ENCODE peak calls at places on chromosomes 4 and X, in seven cellular contexts. One of them, this sample, is unnamed.
A peak's percentile ranks its signal among the peaks of the same experiment; 100 is the strongest.

GRCh38 chr4:3484057-3484973 is 21.2 kb downstream of the DOK7 start:
- DNase-seq in SK-N-SH: peak; percentile 70
- DNase-seq in K562: no peak
- DNase-seq in H1: no peak
- DNase-seq in HepG2: peak; percentile 12
- DNase-seq in GM12878: no peak
- DNase-seq in HCT116: peak; percentile 7
- DNase-seq in this sample: peak; percentile 68

GRCh38 chr4:89837385-89837995 is 529 bp upstream of the SNCA start:
- DNase-seq in SK-N-SH: peak; percentile 54
- DNase-seq in HepG2: no peak
- DNase-seq in H1: peak; percentile 31
- DNase-seq in GM12878: no peak
- DNase-seq in HCT116: no peak
- DNase-seq in K562: peak; percentile 7
- DNase-seq in this sample: no peak

GRCh38 chr4:99013884-99014523 is 18.5 kb downstream of the METAP1 start:
- DNase-seq in K562: no peak
- DNase-seq in GM12878: no peak
- DNase-seq in HCT116: no peak
- DNase-seq in HepG2: no peak
- DNase-seq in SK-N-SH: no peak
- DNase-seq in H1: no peak
- DNase-seq in this sample: no peak

GRCh38 chr4:169008478-169008877 is 1.6 kb downstream of the CBR4 start:
- DNase-seq in SK-N-SH: no peak
- DNase-seq in K562: no peak
- DNase-seq in H1: no peak
- DNase-seq in HepG2: no peak
- DNase-seq in GM12878: no peak
- DNase-seq in HCT116: no peak
- DNase-seq in this sample: no peak

GRCh38 chr4:140515423-140515822 is 8.5 kb upstream of the ELMOD2 start:
- DNase-seq in SK-N-SH: no peak
- DNase-seq in HCT116: no peak
- DNase-seq in HepG2: no peak
- DNase-seq in H1: no peak
- DNase-seq in GM12878: no peak
- DNase-seq in K562: no peak
- DNase-seq in this sample: no peak

GRCh38 chr4:72314869-72315268 is 254.2 kb downstream of the ADAMTS3 start:
- DNase-seq in HepG2: no peak
- DNase-seq in HCT116: no peak
- DNase-seq in H1: no peak
- DNase-seq in K562: no peak
- DNase-seq in GM12878: no peak
- DNase-seq in SK-N-SH: no peak
- DNase-seq in this sample: no peak

GRCh38 chr4:184421558-184422155 is 52.7 kb downstream of the IRF2 start:
- DNase-seq in H1: no peak
- DNase-seq in K562: no peak
- DNase-seq in GM12878: peak; percentile 46
- DNase-seq in HCT116: no peak
- DNase-seq in HepG2: no peak
- DNase-seq in SK-N-SH: no peak
- DNase-seq in this sample: no peak

GRCh38 chrX:16076834-16077233 is 46.5 kb upstream of the GRPR start:
- DNase-seq in HepG2: no peak
- DNase-seq in SK-N-SH: no peak
- DNase-seq in HCT116: no peak
- DNase-seq in GM12878: no peak
- DNase-seq in H1: no peak
- DNase-seq in K562: no peak
- DNase-seq in this sample: no peak

GRCh38 chr4:138696058-138696457 is 319.5 kb upstream of the NOCT start:
- DNase-seq in SK-N-SH: no peak
- DNase-seq in H1: no peak
- DNase-seq in GM12878: no peak
- DNase-seq in K562: no peak
- DNase-seq in HepG2: no peak
- DNase-seq in HCT116: no peak
- DNase-seq in this sample: no peak

GRCh38 chrX:12814434-12814833 is 23.2 kb downstream of the PRPS2 start:
- DNase-seq in K562: peak; percentile 13
- DNase-seq in HepG2: peak; percentile 29
- DNase-seq in HCT116: no peak
- DNase-seq in GM12878: peak; percentile 59
- DNase-seq in SK-N-SH: peak; percentile 43
- DNase-seq in H1: no peak
- DNase-seq in this sample: peak; percentile 71

GRCh38 chrX:136321532-136321931 is 20.8 kb downstream of the ADGRG4 start:
- DNase-seq in H1: no peak
- DNase-seq in K562: no peak
- DNase-seq in HepG2: no peak
- DNase-seq in HCT116: no peak
- DNase-seq in GM12878: no peak
- DNase-seq in SK-N-SH: no peak
- DNase-seq in this sample: no peak

GRCh38 chrX:136328933-136329332 is 28.2 kb downstream of the ADGRG4 start:
- DNase-seq in HCT116: no peak
- DNase-seq in SK-N-SH: peak; percentile 23
- DNase-seq in GM12878: no peak
- DNase-seq in H1: no peak
- DNase-seq in K562: no peak
- DNase-seq in HepG2: no peak
- DNase-seq in this sample: no peak

GRCh38 chrX:136319600-136319999 is 18.8 kb downstream of the ADGRG4 start:
- DNase-seq in SK-N-SH: no peak
- DNase-seq in HepG2: no peak
- DNase-seq in K562: no peak
- DNase-seq in H1: no peak
- DNase-seq in HCT116: no peak
- DNase-seq in GM12878: no peak
- DNase-seq in this sample: no peak

GRCh38 chrX:136325377-136325776 is 24.6 kb downstream of the ADGRG4 start:
- DNase-seq in SK-N-SH: no peak
- DNase-seq in GM12878: no peak
- DNase-seq in H1: no peak
- DNase-seq in K562: no peak
- DNase-seq in HCT116: no peak
- DNase-seq in HepG2: no peak
- DNase-seq in this sample: no peak
- TF ChIP-seq JUND in SK-N-SH: no peak
- TF ChIP-seq JUND in GM12878: no peak
- TF ChIP-seq JUND in H1: no peak
- TF ChIP-seq JUND in K562: no peak
- TF ChIP-seq JUND in HCT116: no peak
- TF ChIP-seq JUND in HepG2: no peak
- TF ChIP-seq JUND in this sample: no peak

DNA sequence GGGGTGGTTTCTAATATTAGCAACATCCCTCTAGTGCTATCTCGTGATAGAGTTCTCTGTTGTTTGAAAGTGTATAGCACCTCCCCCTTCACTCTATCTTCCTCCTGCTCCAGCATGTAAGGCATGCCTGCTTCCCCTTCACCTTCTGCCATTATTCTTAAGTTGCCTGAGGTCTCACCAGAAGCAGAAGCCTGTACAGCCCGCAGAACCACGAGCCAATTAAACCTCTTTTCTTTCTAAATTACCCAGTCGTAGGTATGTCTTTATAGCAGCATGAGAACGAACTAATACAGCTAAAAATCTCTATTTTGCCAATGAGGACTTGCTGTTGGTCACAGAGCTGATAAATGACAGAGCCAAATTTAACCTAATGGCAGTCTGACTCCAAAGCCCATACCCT is 247.2 kb downstream of the HNRNPD start:
- DNase-seq in H1: no peak
- DNase-seq in K562: no peak
- DNase-seq in HCT116: no peak
- DNase-seq in HepG2: no peak
- DNase-seq in GM12878: no peak
- DNase-seq in SK-N-SH: no peak
- DNase-seq in this sample: no peak
- TF ChIP-seq JUND in H1: no peak
- TF ChIP-seq JUND in K562: no peak
- TF ChIP-seq JUND in HCT116: no peak
- TF ChIP-seq JUND in HepG2: no peak
- TF ChIP-seq JUND in GM12878: no peak
- TF ChIP-seq JUND in SK-N-SH: no peak
- TF ChIP-seq JUND in this sample: no peak

DNA sequence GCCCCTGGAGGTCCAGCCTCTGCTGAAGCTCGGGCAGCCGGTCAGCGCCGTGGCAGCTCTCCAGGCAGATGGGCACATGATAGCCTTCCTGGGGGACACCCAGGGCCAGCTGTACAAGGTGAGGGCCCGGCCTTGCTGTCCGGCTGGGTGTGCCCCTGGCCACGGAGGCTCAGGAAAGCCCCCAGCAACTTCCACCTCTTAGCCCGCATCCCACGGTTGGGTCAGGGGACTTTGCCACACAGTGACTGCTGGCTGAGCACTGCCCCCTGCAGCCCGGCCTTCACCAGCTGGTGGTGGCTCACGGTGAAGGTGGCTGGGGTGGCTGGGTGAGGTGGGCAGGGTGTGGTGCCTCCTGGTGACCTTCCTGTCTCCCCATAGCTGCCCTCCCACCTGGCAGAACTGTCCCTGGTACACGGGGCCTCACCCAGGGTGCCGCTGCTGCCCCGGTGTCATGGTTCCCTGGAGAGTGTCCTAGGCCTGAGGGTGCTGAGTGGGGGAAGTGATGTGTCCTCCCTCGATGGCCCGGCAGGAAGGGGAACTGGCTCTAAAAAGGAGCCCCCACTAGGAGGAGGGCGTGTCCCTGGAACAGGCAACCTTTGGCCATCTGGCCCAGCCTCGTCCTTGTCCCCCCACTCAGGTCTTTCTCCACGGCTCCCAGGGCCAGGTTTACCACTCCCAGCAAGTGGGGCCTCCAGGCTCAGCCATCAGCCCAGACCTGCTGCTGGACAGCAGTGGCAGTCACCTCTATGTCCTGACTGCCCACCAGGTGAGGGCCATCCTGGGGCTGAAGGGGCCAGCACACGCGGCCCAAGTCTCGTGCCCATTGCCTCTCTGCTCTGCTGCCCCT is 4.5 kb downstream of the PLXNB3 start:
- DNase-seq in H1: no peak
- DNase-seq in GM12878: no peak
- DNase-seq in SK-N-SH: peak; percentile 44
- DNase-seq in K562: no peak
- DNase-seq in HCT116: no peak
- DNase-seq in HepG2: no peak
- DNase-seq in this sample: no peak
- TF ChIP-seq JUND in H1: no peak
- TF ChIP-seq JUND in GM12878: no peak
- TF ChIP-seq JUND in SK-N-SH: no peak
- TF ChIP-seq JUND in K562: no peak
- TF ChIP-seq JUND in HCT116: no peak
- TF ChIP-seq JUND in HepG2: no peak
- TF ChIP-seq JUND in this sample: no peak

GRCh38 chr4:6183740-6184139 is 16.6 kb downstream of the JAKMIP1 start:
- DNase-seq in HepG2: no peak
- DNase-seq in H1: no peak
- DNase-seq in K562: no peak
- DNase-seq in HCT116: no peak
- DNase-seq in SK-N-SH: no peak
- DNase-seq in GM12878: peak; percentile 95
- DNase-seq in this sample: no peak
- TF ChIP-seq JUND in HepG2: no peak
- TF ChIP-seq JUND in H1: no peak
- TF ChIP-seq JUND in K562: no peak
- TF ChIP-seq JUND in HCT116: no peak
- TF ChIP-seq JUND in SK-N-SH: no peak
- TF ChIP-seq JUND in GM12878: no peak
- TF ChIP-seq JUND in this sample: no peak

GRCh38 chr4:7351014-7351413 is 83.7 kb downstream of the PSAPL1 start:
- DNase-seq in H1: no peak
- DNase-seq in K562: no peak
- DNase-seq in GM12878: no peak
- DNase-seq in HepG2: no peak
- DNase-seq in SK-N-SH: no peak
- DNase-seq in HCT116: no peak
- DNase-seq in this sample: no peak
- TF ChIP-seq JUND in H1: no peak
- TF ChIP-seq JUND in K562: no peak
- TF ChIP-seq JUND in GM12878: no peak
- TF ChIP-seq JUND in HepG2: no peak
- TF ChIP-seq JUND in SK-N-SH: no peak
- TF ChIP-seq JUND in HCT116: no peak
- TF ChIP-seq JUND in this sample: no peak

GRCh38 chr4:16297003-16297402 is 70.7 kb upstream of the TAPT1 start:
- DNase-seq in H1: no peak
- DNase-seq in K562: no peak
- DNase-seq in GM12878: no peak
- DNase-seq in SK-N-SH: no peak
- DNase-seq in HCT116: no peak
- DNase-seq in HepG2: no peak
- DNase-seq in this sample: no peak
- TF ChIP-seq JUND in H1: no peak
- TF ChIP-seq JUND in K562: no peak
- TF ChIP-seq JUND in GM12878: no peak
- TF ChIP-seq JUND in SK-N-SH: no peak
- TF ChIP-seq JUND in HCT116: no peak
- TF ChIP-seq JUND in HepG2: no peak
- TF ChIP-seq JUND in this sample: no peak

DNA sequence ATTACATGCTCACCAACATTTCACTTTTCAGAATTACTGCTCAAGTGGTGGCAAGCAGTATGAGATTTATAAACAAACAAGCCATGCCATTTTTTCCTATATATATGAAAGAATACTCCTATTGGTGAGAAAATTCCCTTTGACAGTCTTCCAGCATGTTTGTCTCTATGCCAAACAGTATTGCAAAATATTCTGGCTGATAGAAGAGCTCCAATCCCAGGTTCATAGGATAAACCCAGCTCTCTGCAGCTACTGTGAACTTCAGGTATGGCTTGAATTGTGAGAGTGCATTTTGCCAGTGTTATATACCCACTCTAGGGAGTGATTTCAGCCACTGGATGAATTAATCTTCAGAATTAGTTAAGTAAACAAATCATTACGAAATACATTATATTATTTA is 108.8 kb downstream of the MAGEC2 start:
- DNase-seq in GM12878: no peak
- DNase-seq in HCT116: no peak
- DNase-seq in SK-N-SH: no peak
- DNase-seq in K562: no peak
- DNase-seq in H1: no peak
- DNase-seq in HepG2: no peak
- DNase-seq in this sample: no peak
- TF ChIP-seq JUND in GM12878: no peak
- TF ChIP-seq JUND in HCT116: no peak
- TF ChIP-seq JUND in SK-N-SH: no peak
- TF ChIP-seq JUND in K562: no peak
- TF ChIP-seq JUND in H1: no peak
- TF ChIP-seq JUND in HepG2: no peak
- TF ChIP-seq JUND in this sample: no peak

This sample was measured in T47D.